ENCODE peak calls at places on chromosomes 2 and 18, in nine cellular contexts. One of them, this sample, is unnamed.

GRCh38 chr2:9708683-9709538 is 78.1 kb upstream of the YWHAQ start:
- DNase-seq in left ventricle myocardium inferior: no peak
- DNase-seq in A549: no peak
- DNase-seq in naive thymus-derived CD4-positive, alpha-beta T cell: no peak
- DNase-seq in choroid plexus epithelial cell: no peak
- DNase-seq in GM23248: peak; percentile 26
- DNase-seq in fibroblast of lung: no peak
- DNase-seq in cardiac muscle cell: no peak
- DNase-seq in astrocyte of the cerebellum: no peak
- DNase-seq in this sample: no peak

GRCh38 chr2:8628870-8629209 is 53.0 kb upstream of the ID2 start:
- DNase-seq in left ventricle myocardium inferior: no peak
- DNase-seq in A549: no peak
- DNase-seq in naive thymus-derived CD4-positive, alpha-beta T cell: no peak
- DNase-seq in choroid plexus epithelial cell: no peak
- DNase-seq in GM23248: no peak
- DNase-seq in fibroblast of lung: no peak
- DNase-seq in cardiac muscle cell: no peak
- DNase-seq in astrocyte of the cerebellum: no peak
- DNase-seq in this sample: no peak

GRCh38 chr2:180222642-180223041 is 215.5 kb upstream of the CWC22 start:
- DNase-seq in left ventricle myocardium inferior: no peak
- DNase-seq in A549: no peak
- DNase-seq in naive thymus-derived CD4-positive, alpha-beta T cell: no peak
- DNase-seq in choroid plexus epithelial cell: peak; percentile 95
- DNase-seq in GM23248: peak; percentile 98
- DNase-seq in fibroblast of lung: peak; percentile 94
- DNase-seq in cardiac muscle cell: no peak
- DNase-seq in astrocyte of the cerebellum: peak; percentile 36
- DNase-seq in this sample: no peak

GRCh38 chr2:158932246-158932645 is 36.2 kb upstream of the TANC1 start:
- DNase-seq in left ventricle myocardium inferior: no peak
- DNase-seq in A549: no peak
- DNase-seq in naive thymus-derived CD4-positive, alpha-beta T cell: no peak
- DNase-seq in choroid plexus epithelial cell: peak; percentile 35
- DNase-seq in GM23248: no peak
- DNase-seq in fibroblast of lung: peak; percentile 47
- DNase-seq in cardiac muscle cell: no peak
- DNase-seq in astrocyte of the cerebellum: peak; percentile 59
- DNase-seq in this sample: no peak

GRCh38 chr2:39437522-39438296 is 624 bp upstream of the MAP4K3 start:
- DNase-seq in left ventricle myocardium inferior: peak; percentile 28
- DNase-seq in A549: peak; percentile 63
- DNase-seq in naive thymus-derived CD4-positive, alpha-beta T cell: peak; percentile 57
- DNase-seq in choroid plexus epithelial cell: peak; percentile 44
- DNase-seq in GM23248: peak; percentile 51
- DNase-seq in fibroblast of lung: peak; percentile 32
- DNase-seq in cardiac muscle cell: no peak
- DNase-seq in astrocyte of the cerebellum: no peak
- DNase-seq in this sample: peak; percentile 71

GRCh38 chr2:173241643-173242042 is 113.0 kb upstream of the CDCA7 start:
- DNase-seq in left ventricle myocardium inferior: no peak
- DNase-seq in A549: no peak
- DNase-seq in naive thymus-derived CD4-positive, alpha-beta T cell: no peak
- DNase-seq in choroid plexus epithelial cell: no peak
- DNase-seq in GM23248: no peak
- DNase-seq in fibroblast of lung: no peak
- DNase-seq in cardiac muscle cell: no peak
- DNase-seq in astrocyte of the cerebellum: no peak
- DNase-seq in this sample: no peak

GRCh38 chr2:1556776-1557466 is 143.7 kb downstream of the TPO start:
- DNase-seq in left ventricle myocardium inferior: no peak
- DNase-seq in A549: peak; percentile 41
- DNase-seq in naive thymus-derived CD4-positive, alpha-beta T cell: no peak
- DNase-seq in choroid plexus epithelial cell: peak; percentile 82
- DNase-seq in GM23248: peak; percentile 85
- DNase-seq in fibroblast of lung: peak; percentile 87
- DNase-seq in cardiac muscle cell: no peak
- DNase-seq in astrocyte of the cerebellum: no peak
- DNase-seq in this sample: no peak

GRCh38 chr18:37553633-37554398 is 11.8 kb downstream of the CELF4 start:
- DNase-seq in left ventricle myocardium inferior: no peak
- DNase-seq in A549: no peak
- DNase-seq in naive thymus-derived CD4-positive, alpha-beta T cell: no peak
- DNase-seq in choroid plexus epithelial cell: no peak
- DNase-seq in GM23248: no peak
- DNase-seq in fibroblast of lung: no peak
- DNase-seq in cardiac muscle cell: peak; percentile 60
- DNase-seq in astrocyte of the cerebellum: no peak
- DNase-seq in this sample: no peak

GRCh38 chr2:70930371-70931329 is 5.0 kb upstream of the ATP6V1B1 start:
- DNase-seq in left ventricle myocardium inferior: no peak
- DNase-seq in A549: no peak
- DNase-seq in naive thymus-derived CD4-positive, alpha-beta T cell: no peak
- DNase-seq in choroid plexus epithelial cell: no peak
- DNase-seq in GM23248: no peak
- DNase-seq in fibroblast of lung: no peak
- DNase-seq in cardiac muscle cell: no peak
- DNase-seq in astrocyte of the cerebellum: no peak
- DNase-seq in this sample: no peak

GRCh38 chr18:23723121-23723520 is 33.9 kb downstream of the LAMA3 start:
- DNase-seq in left ventricle myocardium inferior: no peak
- DNase-seq in A549: no peak
- DNase-seq in naive thymus-derived CD4-positive, alpha-beta T cell: no peak
- DNase-seq in choroid plexus epithelial cell: no peak
- DNase-seq in GM23248: peak; percentile 42
- DNase-seq in fibroblast of lung: no peak
- DNase-seq in cardiac muscle cell: no peak
- DNase-seq in astrocyte of the cerebellum: no peak
- DNase-seq in this sample: no peak
- H3K4me3 ChIP-seq in left ventricle myocardium inferior: no peak overlapping the region
- H3K4me3 ChIP-seq in A549: no peak overlapping the region
- H3K4me3 ChIP-seq in naive thymus-derived CD4-positive, alpha-beta T cell: no peak overlapping the region
- H3K4me3 ChIP-seq in choroid plexus epithelial cell: no peak overlapping the region
- H3K4me3 ChIP-seq in GM23248: no peak overlapping the region
- H3K4me3 ChIP-seq in fibroblast of lung: no peak overlapping the region
- H3K4me3 ChIP-seq in cardiac muscle cell: no peak overlapping the region
- H3K4me3 ChIP-seq in astrocyte of the cerebellum: no peak overlapping the region
- H3K4me3 ChIP-seq in this sample: no peak overlapping the region

GRCh38 chr2:72961853-72962468 is 44.6 kb downstream of the EMX1 start:
- DNase-seq in left ventricle myocardium inferior: no peak
- DNase-seq in A549: no peak
- DNase-seq in naive thymus-derived CD4-positive, alpha-beta T cell: no peak
- DNase-seq in choroid plexus epithelial cell: no peak
- DNase-seq in GM23248: no peak
- DNase-seq in fibroblast of lung: no peak
- DNase-seq in cardiac muscle cell: no peak
- DNase-seq in astrocyte of the cerebellum: no peak
- DNase-seq in this sample: no peak

GRCh38 chr2:72964146-72964525 is 46.8 kb downstream of the EMX1 start:
- DNase-seq in left ventricle myocardium inferior: no peak
- DNase-seq in A549: no peak
- DNase-seq in naive thymus-derived CD4-positive, alpha-beta T cell: no peak
- DNase-seq in choroid plexus epithelial cell: no peak
- DNase-seq in GM23248: no peak
- DNase-seq in fibroblast of lung: no peak
- DNase-seq in cardiac muscle cell: no peak
- DNase-seq in astrocyte of the cerebellum: no peak
- DNase-seq in this sample: no peak

GRCh38 chr2:72963423-72964145 is 46.3 kb downstream of the EMX1 start:
- DNase-seq in left ventricle myocardium inferior: no peak
- DNase-seq in A549: no peak
- DNase-seq in naive thymus-derived CD4-positive, alpha-beta T cell: no peak
- DNase-seq in choroid plexus epithelial cell: no peak
- DNase-seq in GM23248: no peak
- DNase-seq in fibroblast of lung: no peak
- DNase-seq in cardiac muscle cell: no peak
- DNase-seq in astrocyte of the cerebellum: no peak
- DNase-seq in this sample: no peak

GRCh38 chr2:72961036-72961720 is 43.9 kb downstream of the EMX1 start:
- DNase-seq in left ventricle myocardium inferior: no peak
- DNase-seq in A549: no peak
- DNase-seq in naive thymus-derived CD4-positive, alpha-beta T cell: no peak
- DNase-seq in choroid plexus epithelial cell: no peak
- DNase-seq in GM23248: no peak
- DNase-seq in fibroblast of lung: no peak
- DNase-seq in cardiac muscle cell: no peak
- DNase-seq in astrocyte of the cerebellum: no peak
- DNase-seq in this sample: no peak

GRCh38 chr2:72962911-72963310 is 45.6 kb downstream of the EMX1 start:
- DNase-seq in left ventricle myocardium inferior: no peak
- DNase-seq in A549: no peak
- DNase-seq in naive thymus-derived CD4-positive, alpha-beta T cell: no peak
- DNase-seq in choroid plexus epithelial cell: no peak
- DNase-seq in GM23248: no peak
- DNase-seq in fibroblast of lung: no peak
- DNase-seq in cardiac muscle cell: no peak
- DNase-seq in astrocyte of the cerebellum: no peak
- DNase-seq in this sample: no peak
- H3K4me3 ChIP-seq in left ventricle myocardium inferior: no peak overlapping the region
- H3K4me3 ChIP-seq in A549: no peak overlapping the region
- H3K4me3 ChIP-seq in naive thymus-derived CD4-positive, alpha-beta T cell: no peak overlapping the region
- H3K4me3 ChIP-seq in choroid plexus epithelial cell: no peak overlapping the region
- H3K4me3 ChIP-seq in GM23248: no peak overlapping the region
- H3K4me3 ChIP-seq in fibroblast of lung: no peak overlapping the region
- H3K4me3 ChIP-seq in cardiac muscle cell: no peak overlapping the region
- H3K4me3 ChIP-seq in astrocyte of the cerebellum: no peak overlapping the region
- H3K4me3 ChIP-seq in this sample: no peak overlapping the region

DNA sequence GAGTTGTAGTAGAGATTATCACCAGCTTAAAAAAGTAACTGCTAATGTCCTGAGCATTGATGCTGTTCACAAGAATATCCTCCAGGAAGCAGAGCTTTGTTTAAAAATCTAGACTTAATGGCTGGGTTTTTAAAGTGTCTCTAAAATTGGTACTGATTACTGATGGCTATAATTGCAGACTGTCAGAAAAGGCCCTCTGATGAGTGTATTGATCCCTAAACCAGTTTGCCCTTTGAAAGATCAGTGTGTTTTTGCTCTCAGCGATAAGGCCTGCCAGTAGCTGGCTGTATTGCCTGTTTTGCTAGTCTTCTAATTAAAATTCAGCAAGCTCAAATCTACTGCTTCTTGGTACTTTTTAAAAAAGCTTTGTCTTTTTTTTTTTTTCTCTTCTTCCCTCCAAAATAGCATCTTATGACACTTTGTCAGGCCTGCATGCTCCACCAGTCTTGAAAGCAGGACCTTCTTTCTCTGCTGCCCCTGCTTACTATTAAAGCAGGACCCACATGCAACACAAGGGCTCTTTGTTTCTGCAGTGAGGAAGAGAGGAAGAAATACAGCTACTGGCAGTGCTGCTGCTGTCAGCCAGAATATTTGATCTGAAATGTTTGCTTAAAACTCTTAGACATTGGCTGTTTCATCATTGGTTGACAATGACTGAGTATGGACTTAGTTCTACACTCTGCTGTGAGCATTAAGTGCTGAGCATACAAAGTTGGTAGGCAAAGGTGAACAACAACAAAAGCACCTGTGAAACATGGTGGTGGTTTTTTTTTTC is 1.8 kb downstream of the SEC11C start:
- DNase-seq in left ventricle myocardium inferior: no peak
- DNase-seq in A549: no peak
- DNase-seq in naive thymus-derived CD4-positive, alpha-beta T cell: no peak
- DNase-seq in choroid plexus epithelial cell: no peak
- DNase-seq in GM23248: no peak
- DNase-seq in fibroblast of lung: no peak
- DNase-seq in cardiac muscle cell: no peak
- DNase-seq in astrocyte of the cerebellum: no peak
- DNase-seq in this sample: no peak
- H3K4me3 ChIP-seq in left ventricle myocardium inferior: no peak overlapping the region
- H3K4me3 ChIP-seq in A549: no peak overlapping the region
- H3K4me3 ChIP-seq in naive thymus-derived CD4-positive, alpha-beta T cell: no peak overlapping the region
- H3K4me3 ChIP-seq in choroid plexus epithelial cell: no peak overlapping the region
- H3K4me3 ChIP-seq in GM23248: no peak overlapping the region
- H3K4me3 ChIP-seq in fibroblast of lung: no peak overlapping the region
- H3K4me3 ChIP-seq in cardiac muscle cell: no peak overlapping the region
- H3K4me3 ChIP-seq in astrocyte of the cerebellum: no peak overlapping the region
- H3K4me3 ChIP-seq in this sample: no peak overlapping the region

GRCh38 chr2:222228046-222228445 is 70.8 kb downstream of the PAX3 start:
- DNase-seq in left ventricle myocardium inferior: no peak
- DNase-seq in A549: no peak
- DNase-seq in naive thymus-derived CD4-positive, alpha-beta T cell: no peak
- DNase-seq in choroid plexus epithelial cell: no peak
- DNase-seq in GM23248: no peak
- DNase-seq in fibroblast of lung: no peak
- DNase-seq in cardiac muscle cell: no peak
- DNase-seq in astrocyte of the cerebellum: no peak
- DNase-seq in this sample: no peak
- H3K4me3 ChIP-seq in left ventricle myocardium inferior: no peak overlapping the region
- H3K4me3 ChIP-seq in A549: no peak overlapping the region
- H3K4me3 ChIP-seq in naive thymus-derived CD4-positive, alpha-beta T cell: no peak overlapping the region
- H3K4me3 ChIP-seq in choroid plexus epithelial cell: no peak overlapping the region
- H3K4me3 ChIP-seq in GM23248: no peak overlapping the region
- H3K4me3 ChIP-seq in fibroblast of lung: no peak overlapping the region
- H3K4me3 ChIP-seq in cardiac muscle cell: no peak overlapping the region
- H3K4me3 ChIP-seq in astrocyte of the cerebellum: no peak overlapping the region
- H3K4me3 ChIP-seq in this sample: no peak overlapping the region